ENCODE peak calls at places on chromosomes 16 and 17, in eight cellular contexts. E, G, R, X, T, Q, F and K are unnamed samples.

GRCh38 chr16:87847785-87848675 is 21.3 kb downstream of the SLC7A5 start:
- DNase-seq in G (no peak), Q (no peak), X (no peak), R (no peak), F (no peak), T (no peak), E (no peak), K (no peak)

GRCh38 chr17:30954046-30954805 is 16.6 kb upstream of the RNF135 start:
- DNase-seq in Q (no peak), F (no peak), E (no peak), X (no peak), G (no peak), R (no peak), T (no peak), K (no peak)

GRCh38 chr16:4142268-4142667 is 26.0 kb upstream of the ADCY9 start:
- DNase-seq in Q (no peak), E (peak; percentile 13), G (no peak), X (no peak), F (no peak), T (peak; percentile 42), R (no peak), K (no peak)

GRCh38 chr17:17151962-17152361 is 54.2 kb downstream of the PLD6 start:
- DNase-seq in T (no peak), R (no peak), G (peak; percentile 95), E (no peak), Q (peak; percentile 84), F (no peak), X (no peak), K (no peak)

GRCh38 chr16:27199747-27200146 is 3.6 kb upstream of the KDM8 start:
- DNase-seq in Q (no peak), T (no peak), F (no peak), X (no peak), G (peak; percentile 12), R (no peak), E (peak; percentile 78), K (no peak)

GRCh38 chr16:4379001-4379688 is 7.5 kb downstream of the VASN start:
- DNase-seq in R (peak; percentile 13), Q (no peak), E (no peak), G (no peak), T (no peak), F (no peak), X (no peak), K (no peak)

GRCh38 chr16:56836410-56836834 is 28.6 kb upstream of the SLC12A3 start:
- DNase-seq in G (no peak), F (no peak), X (no peak), R (no peak), T (no peak), E (no peak), Q (no peak), K (no peak)

GRCh38 chr17:32494621-32495346 is 8.0 kb downstream of the CDK5R1 start:
- DNase-seq in F (no peak), Q (no peak), G (no peak), E (no peak), X (no peak), T (no peak), R (peak; percentile 82), K (no peak)